ENCODE peak calls at places on chromosomes 1 and 21, in nine cellular contexts. D is GM10248; Y is HFFc6; R is psoas muscle; Z is IMR-90; M is adrenal gland; J is CD8-positive, alpha-beta T cell; X is cardiac fibroblast; P is body of pancreas. U is an unnamed sample.
A peak's percentile ranks its signal among the peaks of the same experiment; 100 is the strongest.

GRCh38 chr1:228989992-228990827 is 254.9 kb downstream of the RHOU start:
- DNase-seq in D (no peak), Y (no peak), R (peak; percentile 85), Z (no peak), M (peak; percentile 86), J (no peak), X (peak; percentile 87), P (peak; percentile 77), U (no peak)

GRCh38 chr1:160550572-160551034 is 27.5 kb upstream of the SLAMF6 start:
- DNase-seq in D (no peak), Y (no peak), R (no peak), Z (no peak), M (no peak), J (peak; percentile 80), X (no peak), P (no peak), U (no peak)

GRCh38 chr1:89552481-89553194 is 28.0 kb downstream of the LRRC8B start:
- DNase-seq in D (peak; percentile 22), Y (no peak), R (no peak), Z (no peak), M (peak; percentile 59), J (no peak), X (peak; percentile 48), P (peak; percentile 44), U (no peak)

GRCh38 chr1:201739492-201740085 is 89.4 kb upstream of the IPO9 start:
- DNase-seq in D (peak; percentile 45), Y (no peak), R (no peak), Z (no peak), M (no peak), J (peak; percentile 74), X (peak; percentile 66), P (peak; percentile 76), U (peak; percentile 60)

GRCh38 chr1:174414205-174414604 is 33.6 kb upstream of the GPR52 start:
- DNase-seq in D (no peak), Y (no peak), R (no peak), Z (no peak), M (no peak), J (no peak), X (no peak), P (no peak), U (no peak)

GRCh38 chr1:223141021-223141420 is 2.0 kb downstream of the TLR5 start:
- DNase-seq in D (no peak), Y (no peak), R (no peak), Z (peak; percentile 3), M (no peak), J (no peak), X (peak; percentile 27), P (peak; percentile 47), U (no peak)

GRCh38 chr1:160675641-160676410 is 29.0 kb upstream of the SLAMF1 start:
- DNase-seq in D (peak; percentile 67), Y (peak; percentile 51), R (peak; percentile 67), Z (peak; percentile 51), M (peak; percentile 54), J (peak; percentile 85), X (peak; percentile 83), P (peak; percentile 72), U (no peak)

GRCh38 chr1:212909652-212910063 is 40.7 kb upstream of the VASH2 start:
- DNase-seq in D (no peak), Y (no peak), R (no peak), Z (no peak), M (no peak), J (no peak), X (no peak), P (no peak), U (no peak)

GRCh38 chr21:15383588-15383987 is 318.8 kb upstream of the NRIP1 start:
- DNase-seq in D (no peak), Y (no peak), R (no peak), Z (no peak), M (no peak), J (no peak), X (no peak), P (no peak), U (no peak)

GRCh38 chr1:231931146-231931545 is 304.6 kb downstream of the DISC1 start:
- DNase-seq in D (no peak), Y (no peak), R (no peak), Z (no peak), M (no peak), J (no peak), X (no peak), P (no peak), U (no peak)

GRCh38 chr1:61152706-61153105 is 70.3 kb downstream of the NFIA start:
- DNase-seq in D (no peak), Y (no peak), R (no peak), Z (no peak), M (peak; percentile 35), J (no peak), X (no peak), P (peak; percentile 32), U (no peak)

GRCh38 chr1:1598051-1598719 is 1.8 kb downstream of the FNDC10 start:
- DNase-seq in D (no peak), Y (no peak), R (peak; percentile 49), Z (no peak), M (no peak), J (no peak), X (no peak), P (no peak), U (no peak)

GRCh38 chr21:31347435-31348032 is 3.5 kb upstream of the TIAM1 start:
- DNase-seq in D (no peak), Y (no peak), R (no peak), Z (peak; percentile 50), M (no peak), J (no peak), X (peak; percentile 54), P (no peak), U (no peak)

GRCh38 chr1:14825396-14825795 is 226.9 kb downstream of the KAZN start:
- DNase-seq in D (no peak), Y (no peak), R (no peak), Z (no peak), M (no peak), J (no peak), X (no peak), P (no peak), U (no peak)

GRCh38 chr1:245859510-245860114 is 647.5 kb downstream of the SMYD3 start:
- DNase-seq in D (no peak), Y (peak; percentile 68), R (no peak), Z (peak; percentile 84), M (no peak), J (no peak), X (no peak), P (no peak), U (no peak)

GRCh38 chr1:31434101-31434871 is 21.3 kb downstream of the SERINC2 start:
- DNase-seq in D (no peak), Y (no peak), R (no peak), Z (no peak), M (no peak), J (peak; percentile 36), X (no peak), P (no peak), U (no peak)

GRCh38 chr21:35921471-35921870 is 138.9 kb downstream of the SETD4 start:
- DNase-seq in D (no peak), Y (no peak), R (no peak), Z (no peak), M (no peak), J (no peak), X (no peak), P (no peak), U (no peak)

DNA sequence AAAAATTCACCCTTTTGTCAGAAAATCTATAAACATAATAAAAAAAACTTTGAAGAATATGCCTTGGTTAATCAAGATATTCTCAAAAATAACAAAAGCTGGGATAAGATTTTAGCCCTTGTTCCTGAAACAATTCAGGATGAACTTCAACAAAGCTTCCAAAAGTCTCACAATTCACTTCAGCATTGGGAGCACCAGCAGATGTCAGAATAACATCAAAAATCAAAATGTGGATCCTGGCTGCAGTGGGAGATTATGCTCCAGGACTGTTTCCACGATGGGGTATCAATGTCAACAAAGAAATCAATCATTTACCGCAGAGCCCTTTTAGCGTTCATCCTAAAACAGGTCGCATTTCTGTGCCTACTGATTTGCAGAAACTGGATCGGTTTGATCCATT is 35.2 kb downstream of the ZNF670 start:
- DNase-seq in D (no peak), Y (no peak), R (no peak), Z (no peak), M (no peak), J (no peak), X (no peak), P (no peak), U (no peak)
- TF ChIP-seq CTCF in D (peak; percentile 3), Y (no peak), R (peak; percentile 40), Z (no peak), M (no peak), J (no peak), X (no peak), P (no peak), U (no peak)

GRCh38 chr1:51569284-51570062 is 47.4 kb upstream of the OSBPL9 start:
- DNase-seq in D (no peak), Y (peak; percentile 82), R (no peak), Z (peak; percentile 82), M (peak; percentile 47), J (no peak), X (peak; percentile 51), P (peak; percentile 45), U (no peak)
- TF ChIP-seq CTCF in D (peak; percentile 37), Y (peak; percentile 43), R (no peak), Z (no peak), M (no peak), J (no peak), X (peak; percentile 22), P (no peak), U (no peak)

GRCh38 chr1:172401907-172402306 is 18.6 kb upstream of the C1orf105 start:
- DNase-seq in D (no peak), Y (no peak), R (no peak), Z (no peak), M (no peak), J (no peak), X (no peak), P (no peak), U (no peak)
- TF ChIP-seq CTCF in D (no peak), Y (peak; percentile 36), R (no peak), Z (peak; percentile 8), M (no peak), J (no peak), X (peak; percentile 18), P (peak; percentile 19), U (no peak)

DNA sequence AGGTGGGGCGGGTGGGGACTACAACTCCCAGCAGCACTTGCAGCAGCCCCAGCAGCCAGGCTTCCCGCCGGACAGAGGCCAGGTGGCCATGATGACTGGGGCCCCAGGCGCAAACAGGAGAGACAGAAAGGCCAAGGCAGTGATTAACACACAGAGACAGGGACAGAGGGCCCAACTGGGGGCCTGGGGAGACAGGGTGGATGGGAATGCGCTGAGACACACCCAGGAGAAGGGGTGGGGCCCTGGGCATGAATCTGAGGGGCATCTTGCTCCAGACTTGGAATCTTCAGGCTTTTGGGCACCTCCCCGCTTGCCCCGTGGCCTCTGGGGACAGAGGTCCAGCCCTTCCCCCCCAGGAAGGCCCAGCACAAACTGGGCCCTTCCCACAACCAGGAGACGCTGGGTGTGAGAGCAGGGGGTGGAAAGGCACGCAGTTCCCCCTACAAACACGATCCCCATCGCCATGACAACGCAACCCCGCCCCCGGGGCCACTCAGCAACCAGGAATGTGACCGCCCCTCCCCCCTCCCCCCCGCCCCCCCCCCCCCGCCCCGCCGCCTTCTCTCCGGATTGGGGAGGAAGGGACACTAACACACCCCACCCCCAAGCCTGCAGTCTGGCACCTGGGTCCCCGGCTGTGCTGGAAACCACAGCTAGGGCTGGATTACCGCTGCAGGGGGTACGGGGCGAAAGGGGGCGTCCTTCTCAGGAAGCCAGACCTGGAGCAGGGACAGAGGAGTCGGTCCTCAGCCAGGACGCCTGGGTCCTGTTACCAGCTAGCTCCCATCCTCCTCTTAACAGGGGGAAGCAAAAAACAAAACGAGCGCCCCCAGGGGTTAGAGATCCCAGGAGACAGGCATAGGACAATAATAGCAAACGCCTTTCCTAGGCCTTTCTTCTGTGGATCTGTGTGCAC is 4.5 kb downstream of the HDGF start:
- DNase-seq in D (peak; percentile 62), Y (peak; percentile 91), R (peak; percentile 98), Z (peak; percentile 90), M (peak; percentile 92), J (peak; percentile 58), X (peak; percentile 98), P (peak; percentile 96), U (peak; percentile 88)
- TF ChIP-seq CTCF in D (no peak), Y (peak; percentile 64), R (no peak), Z (peak; percentile 17), M (no peak), J (no peak), X (no peak), P (peak; percentile 20), U (no peak)